ENCODE peak calls at places on chromosomes 16 and 17, in eight cellular contexts. D, T, F, S, Q, J, M and U are unnamed samples.

GRCh38 chr17:18140648-18141047 is 32.1 kb downstream of the MYO15A start:
- DNase-seq in Q (peak; percentile 4), T (no peak), S (no peak), D (no peak), F (no peak), J (no peak), M (no peak), U (no peak)

GRCh38 chr17:62704381-62704971 is 77.0 kb downstream of the MRC2 start:
- DNase-seq in S (peak; percentile 53), T (peak; percentile 38), F (no peak), D (peak; percentile 39), M (peak; percentile 93), J (peak; percentile 30), Q (no peak), U (peak; percentile 83)

GRCh38 chr17:19799796-19800195 is 51.7 kb upstream of the ALDH3A1 start:
- DNase-seq in T (no peak), S (no peak), D (no peak), Q (no peak), F (no peak), J (no peak), M (no peak), U (no peak)

GRCh38 chr16:2946649-2947048 is 17.4 kb upstream of the KREMEN2 start:
- DNase-seq in S (no peak), D (no peak), Q (no peak), T (no peak), M (no peak), F (no peak), J (no peak), U (peak; percentile 3)

GRCh38 chr16:9151597-9151996 is 60.2 kb downstream of the HAPSTR1 start:
- DNase-seq in T (peak; percentile 13), F (no peak), S (peak; percentile 29), J (no peak), M (no peak), Q (peak; percentile 45), D (no peak), U (no peak)

GRCh38 chr17:32519769-32520701 is 33.2 kb downstream of the CDK5R1 start:
- DNase-seq in J (peak; percentile 23), S (peak; percentile 58), Q (no peak), M (no peak), F (peak; percentile 57), D (no peak), T (no peak), U (peak; percentile 80)

GRCh38 chr17:40364121-40364861 is at the start of gene GJD3:
- DNase-seq in F (peak; percentile 24), T (no peak), D (no peak), S (no peak), J (no peak), Q (no peak), M (no peak), U (peak; percentile 92)

GRCh38 chr16:19991614-19992013 is 82.1 kb downstream of the GPR139 start:
- DNase-seq in F (no peak), S (no peak), J (no peak), M (no peak), Q (no peak), D (peak; percentile 3), T (no peak), U (no peak)

GRCh38 chr17:77501751-77502625 is 361.2 kb downstream of the SEC14L1 start:
- DNase-seq in Q (no peak), D (no peak), T (no peak), F (peak; percentile 27), M (no peak), J (no peak), S (no peak), U (peak; percentile 64)

GRCh38 chr16:85231959-85232358 is 119.7 kb upstream of the CIBAR2 start:
- DNase-seq in S (peak; percentile 88), T (no peak), M (no peak), F (no peak), J (no peak), D (no peak), Q (no peak), U (peak; percentile 98)

GRCh38 chr17:41972571-41973411 is 6.2 kb downstream of the CNP start:
- DNase-seq in D (no peak), M (peak; percentile 80), J (no peak), F (peak; percentile 72), S (no peak), T (no peak), Q (no peak), U (peak; percentile 91)

GRCh38 chr16:70696952-70697600 is 11.2 kb upstream of the MTSS2 start:
- DNase-seq in F (no peak), S (no peak), M (peak; percentile 67), D (no peak), T (no peak), Q (no peak), J (no peak), U (no peak)
- H3K27ac ChIP-seq in F (peak overlapping the region; percentile 89), S (no peak overlapping the region), M (peak overlapping the region; percentile 49), D (peak overlapping the region; percentile 85), T (peak overlapping the region; percentile 100), Q (no peak overlapping the region), J (no peak overlapping the region), U (no peak overlapping the region)

GRCh38 chr17:82063424-82064415 is 1.9 kb downstream of the DUS1L start:
- DNase-seq in D (no peak), F (no peak), J (no peak), S (no peak), M (no peak), Q (no peak), T (no peak), U (peak; percentile 62)

GRCh38 chr17:82062076-82062983 is 3.3 kb downstream of the DUS1L start:
- DNase-seq in Q (no peak), M (no peak), T (no peak), J (no peak), F (no peak), S (no peak), D (no peak), U (peak; percentile 83)

GRCh38 chr17:82061047-82061925 is 4.3 kb downstream of the DUS1L start:
- DNase-seq in D (no peak), Q (no peak), F (no peak), S (no peak), T (no peak), M (no peak), J (no peak), U (peak; percentile 86)

GRCh38 chr17:82064433-82065192 is 991 bp downstream of the DUS1L start:
- DNase-seq in S (peak; percentile 39), M (peak; percentile 48), D (no peak), T (no peak), Q (peak; percentile 81), F (no peak), J (no peak), U (peak; percentile 93)

DNA sequence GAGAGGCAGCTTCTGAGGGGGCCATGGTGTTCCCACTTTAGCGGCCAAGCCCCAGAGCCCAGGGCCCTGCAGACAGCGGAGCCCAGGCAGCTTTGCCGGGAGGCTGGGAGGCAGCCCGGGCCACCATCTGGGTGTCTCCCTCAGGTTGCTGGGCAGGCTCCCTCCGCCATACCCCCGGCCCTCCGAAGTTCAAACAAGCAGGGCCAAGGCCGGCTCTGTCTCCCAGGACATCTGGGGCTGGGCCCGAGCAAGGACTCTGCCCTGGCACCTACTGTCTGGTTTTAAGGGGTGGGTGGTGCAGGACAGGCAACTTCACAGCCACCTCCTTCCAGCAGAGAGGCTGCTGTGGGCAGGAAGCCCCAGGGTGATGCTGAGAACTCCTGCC is 2.6 kb downstream of the DUS1L start:
- DNase-seq in S (no peak), Q (no peak), M (no peak), D (no peak), F (no peak), T (no peak), J (no peak), U (peak; percentile 73)
- H3K4me1 ChIP-seq in S (peaks cover 3% of the 10 kb centered on the region), Q (peaks cover 12% of the 10 kb centered on the region), M (peaks cover 17% of the 10 kb centered on the region), D (peaks cover 3% of the 10 kb centered on the region), F (peaks cover 26% of the 10 kb centered on the region), T (peaks cover 19% of the 10 kb centered on the region), J (peaks cover 12% of the 10 kb centered on the region), U (peaks cover 17% of the 10 kb centered on the region)

GRCh38 chr17:30921544-30922196 is at the start of gene ADAP2:
- DNase-seq in D (peak; percentile 22), Q (peak; percentile 19), T (peak; percentile 60), F (peak; percentile 69), M (peak; percentile 36), S (peak; percentile 41), J (no peak), U (peak; percentile 73)
- H3K4me2 ChIP-seq in D (no peak within 1 kb of the TSS), Q (peak within 1 kb of the TSS; percentile 88), T (peak within 1 kb of the TSS; percentile 93), F (peak within 1 kb of the TSS; percentile 71), M (peak within 1 kb of the TSS; percentile 87), S (peak within 1 kb of the TSS; percentile 59), J (peak within 1 kb of the TSS; percentile 75), U (peak within 1 kb of the TSS; percentile 72)

DNA sequence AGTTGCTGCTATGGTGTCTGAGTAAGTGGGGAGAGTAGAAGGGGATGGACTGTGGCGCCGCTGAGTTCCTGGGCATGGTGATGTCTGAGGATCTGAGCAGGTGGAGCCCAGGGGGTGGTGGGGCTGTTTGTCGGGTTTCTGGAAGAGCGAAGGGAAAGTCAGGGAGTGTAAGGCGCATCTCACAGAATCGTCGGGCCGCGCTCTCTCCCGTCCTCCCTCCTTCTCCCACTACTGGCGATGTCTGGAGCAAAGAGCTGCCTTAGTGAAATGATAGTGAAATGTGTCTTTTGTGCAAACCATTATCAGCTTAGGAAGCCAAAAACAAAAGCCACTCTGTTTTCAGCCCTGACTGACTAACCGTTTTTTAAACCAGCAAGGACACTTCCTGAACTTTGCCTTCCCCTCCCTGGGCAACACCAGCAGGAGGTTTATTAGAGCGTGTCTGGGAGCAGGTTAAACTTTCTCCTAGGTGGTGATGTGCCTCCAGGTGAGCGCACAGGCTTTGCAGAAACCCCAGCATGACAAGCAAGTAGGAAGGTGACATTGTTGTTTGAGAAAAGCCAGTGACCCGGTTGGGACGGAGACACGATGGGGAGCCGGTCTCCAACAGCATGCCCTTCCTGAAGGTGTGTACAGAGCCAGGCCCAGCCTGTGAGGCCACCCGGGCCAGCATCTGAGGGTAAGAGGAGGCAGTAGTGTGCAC is 49.1 kb downstream of the RAB11FIP3 start:
- DNase-seq in J (no peak), M (no peak), S (no peak), F (no peak), Q (no peak), D (no peak), T (no peak), U (peak; percentile 59)
- H3K27ac ChIP-seq in J (no peak overlapping the region), M (no peak overlapping the region), S (no peak overlapping the region), F (no peak overlapping the region), Q (no peak overlapping the region), D (no peak overlapping the region), T (no peak overlapping the region), U (no peak overlapping the region)

DNA sequence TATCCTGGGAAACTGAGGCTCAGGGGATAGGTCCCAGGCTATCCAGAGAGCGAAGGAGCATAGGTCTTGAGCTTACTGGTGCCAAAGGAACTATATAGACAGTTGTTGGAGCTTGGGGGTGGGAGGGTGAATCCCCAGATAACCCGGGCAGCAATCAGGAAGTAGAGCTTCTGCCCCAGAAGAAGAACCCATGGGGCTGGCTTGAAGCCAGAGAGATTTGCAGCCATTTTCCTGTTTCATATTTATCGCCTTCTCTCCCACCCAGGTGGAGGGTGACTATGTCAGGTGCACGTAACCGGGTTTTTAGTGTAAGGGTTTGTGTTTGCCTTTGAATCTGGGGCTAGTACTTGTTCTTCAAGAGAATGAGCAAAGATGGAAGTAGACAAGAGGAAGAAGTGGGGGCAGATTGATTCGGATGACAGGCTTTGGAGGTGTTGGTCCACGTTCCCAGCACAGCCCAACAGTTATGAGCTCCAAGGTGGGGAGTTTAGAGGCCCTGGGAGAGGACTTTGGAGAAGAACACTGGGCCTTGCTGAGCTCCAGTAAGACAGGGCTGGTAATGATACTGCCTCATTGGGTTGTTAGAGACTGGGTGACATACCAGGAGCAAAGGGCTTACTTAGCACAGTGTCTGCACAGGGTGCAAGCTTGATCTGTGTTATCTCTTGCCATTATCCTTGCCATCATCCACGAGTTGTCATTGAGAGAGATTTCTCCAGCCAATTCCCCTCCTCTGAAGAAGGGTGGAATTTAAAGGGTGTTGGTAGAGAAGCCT is 145.6 kb downstream of the CCDC182 start:
- DNase-seq in D (no peak), J (no peak), F (no peak), T (no peak), M (no peak), S (no peak), Q (peak; percentile 28), U (no peak)
- H3K4me1 ChIP-seq in D (no peaks in the 10 kb centered on the region), J (peaks cover 7% of the 10 kb centered on the region), F (peaks cover 89% of the 10 kb centered on the region), T (peaks cover 22% of the 10 kb centered on the region), M (peaks cover 11% of the 10 kb centered on the region), S (peaks cover 5% of the 10 kb centered on the region), Q (peaks cover 39% of the 10 kb centered on the region), U (no peaks in the 10 kb centered on the region)